ENCODE peak calls at places on chromosomes 6 and 20, in six cellular contexts. J is stimulated activated naive B cell treated with anti-CD40 and anti-IgM and Interleukin-4, amounts not matched to agents 10 μg/mL and 1 μg/mL and 100 μg/mL, for 72 hours; I is GM04504; D is bronchial epithelial cell; S is NCI-H1092; C is CD4-positive, alpha-beta T cell. H is an unnamed sample.
A peak's percentile ranks its signal among the peaks of the same experiment; 100 is the strongest.

GRCh38 chr6:30074331-30075093 is 1.1 kb downstream of the RNF39 start:
- DNase-seq in J (no peak), S (no peak), C (no peak), I (no peak), D (no peak), H (no peak)

GRCh38 chr6:134421496-134421895 is 103.6 kb upstream of the SGK1 start:
- DNase-seq in D (peak; percentile 25), S (no peak), C (no peak), J (no peak), I (no peak), H (no peak)

GRCh38 chr6:17393335-17394191 is at the start of gene CAP2:
- DNase-seq in I (no peak), C (no peak), D (peak; percentile 41), S (no peak), J (no peak), H (peak; percentile 73)

GRCh38 chr6:80969439-80969838 is 783.0 kb downstream of the TENT5A start:
- DNase-seq in J (no peak), S (no peak), I (no peak), D (peak; percentile 7), C (no peak), H (no peak)

GRCh38 chr20:49455691-49456090 is 26.8 kb downstream of the KCNB1 start:
- DNase-seq in I (no peak), D (no peak), J (no peak), C (no peak), S (no peak), H (no peak)

GRCh38 chr6:108968746-108969316 is 120.6 kb downstream of the ARMC2 start:
- DNase-seq in D (no peak), I (no peak), J (no peak), S (no peak), C (no peak), H (no peak)

GRCh38 chr6:35931120-35931561 is 10.2 kb upstream of the SRPK1 start:
- DNase-seq in D (no peak), S (no peak), I (no peak), J (no peak), C (no peak), H (no peak)

GRCh38 chr20:52985687-52986086 is 13.5 kb downstream of the TSHZ2 start:
- DNase-seq in S (no peak), J (no peak), I (no peak), D (no peak), C (no peak), H (no peak)

H was measured in NCI-H446.